ENCODE peak calls at places on chromosomes 13 and 19, in five cellular contexts. S, Y, W, T and Z are unnamed samples.
A peak's percentile ranks its signal among the peaks of the same experiment; 100 is the strongest.

GRCh38 chr13:99191900-99192399 is 8.7 kb upstream of the UBAC2 start:
- DNase-seq in T (no peak), W (no peak), Y (no peak), S (no peak), Z (no peak)

GRCh38 chr13:45219938-45220375 is 19.1 kb upstream of the KCTD4 start:
- DNase-seq in Y (no peak), S (no peak), T (no peak), W (no peak), Z (peak; percentile 28)

GRCh38 chr13:55948175-55948574 is 1192.5 kb upstream of the PRR20A start:
- DNase-seq in S (no peak), W (no peak), T (no peak), Y (no peak), Z (no peak)

GRCh38 chr13:99774644-99775043 is 196.9 kb downstream of the ZIC5 start:
- DNase-seq in S (no peak), T (no peak), W (no peak), Y (no peak), Z (no peak)

GRCh38 chr13:103403814-103404213 is 337.6 kb upstream of the SLC10A2 start:
- DNase-seq in T (no peak), W (no peak), Y (no peak), S (no peak), Z (no peak)

GRCh38 chr13:48184260-48184659 is 48.7 kb upstream of the ITM2B start:
- DNase-seq in S (no peak), T (no peak), Y (no peak), W (no peak), Z (no peak)

GRCh38 chr13:40667622-40667978 is 1.2 kb upstream of the FOXO1 start:
- DNase-seq in S (no peak), Y (no peak), W (no peak), T (no peak), Z (no peak)

GRCh38 chr19:55652311-55653078 is 2.3 kb upstream of the U2AF2 start:
- DNase-seq in S (no peak), Y (no peak), W (no peak), T (no peak), Z (no peak)

GRCh38 chr13:75621147-75621546 is 15.0 kb upstream of the LMO7 start:
- DNase-seq in S (no peak), Y (no peak), W (no peak), T (no peak), Z (no peak)

GRCh38 chr19:14632286-14632685 is 42.4 kb downstream of the ADGRE3 start:
- DNase-seq in S (peak; percentile 40), Y (peak; percentile 32), T (peak; percentile 86), W (peak; percentile 37), Z (peak; percentile 70)

GRCh38 chr19:6743071-6743470 is 3.6 kb downstream of the TRIP10 start:
- DNase-seq in S (no peak), W (no peak), T (no peak), Y (no peak), Z (no peak)

GRCh38 chr19:6745965-6746364 is 6.5 kb downstream of the TRIP10 start:
- DNase-seq in W (no peak), T (no peak), S (no peak), Y (no peak), Z (no peak)

GRCh38 chr19:6744381-6745288 is 5.2 kb downstream of the TRIP10 start:
- DNase-seq in S (no peak), Y (no peak), T (no peak), W (no peak), Z (no peak)

GRCh38 chr19:6740589-6741348 is 1.3 kb downstream of the TRIP10 start:
- DNase-seq in W (peak; percentile 81), T (peak; percentile 54), S (no peak), Y (no peak), Z (no peak)

GRCh38 chr19:6743714-6744380 is 4.4 kb downstream of the TRIP10 start:
- DNase-seq in S (no peak), Y (no peak), W (no peak), T (no peak), Z (no peak)
- TF ChIP-seq CTCF in S (no peak), Y (no peak), W (no peak), T (no peak), Z (no peak)

GRCh38 chr19:32977269-32977668 is 5.2 kb downstream of the FAAP24 start:
- DNase-seq in S (no peak), Y (no peak), W (no peak), T (no peak), Z (peak; percentile 42)
- TF ChIP-seq REST in S (no peak), Y (no peak), W (no peak), T (no peak), Z (no peak)

GRCh38 chr19:3366104-3366760 is at the start of gene NFIC:
- DNase-seq in Y (no peak), S (no peak), W (peak; percentile 84), T (peak; percentile 80), Z (peak; percentile 92)
- TF ChIP-seq GABPA in Y (no peak), S (no peak), W (no peak), T (no peak), Z (no peak)

GRCh38 chr19:12141405-12141736 is 1.2 kb upstream of the ZNF20 start:
- DNase-seq in W (no peak), Y (no peak), S (no peak), T (no peak), Z (no peak)
- TF ChIP-seq CTCF in W (no peak), Y (no peak), S (no peak), T (no peak), Z (no peak)

DNA sequence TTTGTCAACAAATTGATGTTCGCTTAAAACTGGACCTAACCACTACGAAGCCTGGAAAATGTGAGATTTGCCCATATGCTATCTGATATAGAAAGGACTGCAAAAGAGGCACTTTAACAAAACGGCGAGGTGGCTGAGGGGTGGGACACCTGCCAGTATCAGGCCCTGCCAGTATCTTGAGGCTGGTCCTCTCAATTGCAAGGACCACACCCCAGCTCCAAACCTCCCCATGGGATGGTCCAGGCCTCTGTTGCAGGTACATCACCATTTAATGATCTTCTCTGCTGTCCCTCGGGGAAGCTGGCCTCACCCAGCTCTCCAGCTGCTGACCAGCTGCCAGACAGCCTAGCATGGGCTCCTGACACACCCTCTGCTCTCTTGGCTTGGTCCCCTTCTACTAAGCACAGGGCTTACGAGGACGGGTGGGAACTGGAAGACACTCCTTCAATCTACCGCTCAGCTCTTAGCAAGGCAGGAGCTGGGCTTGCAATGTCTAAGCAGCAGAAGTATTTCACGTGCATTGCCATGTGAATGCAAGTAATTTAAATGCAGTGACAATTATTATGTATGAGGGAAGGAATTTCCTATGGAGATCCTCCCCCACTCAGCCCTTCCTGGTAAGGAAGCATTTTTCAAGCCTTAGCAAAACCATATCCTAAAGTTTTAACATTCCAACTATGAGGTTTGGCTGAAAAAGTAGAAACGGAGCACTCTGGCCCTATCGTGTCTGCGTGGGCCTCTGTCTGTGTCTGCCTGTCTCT is 63.9 kb downstream of the LATS2 start:
- DNase-seq in S (no peak), T (no peak), W (no peak), Y (no peak), Z (no peak)
- TF ChIP-seq REST in S (no peak), T (no peak), W (no peak), Y (no peak), Z (no peak)

DNA sequence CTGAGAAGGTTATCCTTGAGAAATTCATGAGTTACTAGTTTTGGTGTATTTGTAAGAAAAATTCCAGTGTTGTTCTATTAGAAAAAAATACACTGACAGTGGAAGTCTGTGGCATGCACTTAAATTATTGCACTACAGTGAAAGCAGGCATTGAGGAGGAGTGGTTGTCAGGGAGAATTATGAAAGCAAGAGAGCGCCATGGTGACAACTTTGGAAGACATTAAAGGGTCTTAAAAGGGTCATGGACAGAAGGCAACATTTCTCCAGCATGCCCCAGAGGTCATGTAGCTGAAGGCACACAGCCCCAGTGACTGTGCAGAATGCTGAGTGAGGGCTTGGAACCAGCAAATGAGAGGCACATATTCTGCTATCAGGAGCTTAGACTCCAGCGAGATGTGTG is 292.7 kb downstream of the OLFM4 start:
- DNase-seq in T (no peak), Y (no peak), S (no peak), W (no peak), Z (no peak)
- TF ChIP-seq GABPA in T (no peak), Y (no peak), S (no peak), W (no peak), Z (no peak)